ENCODE peak calls at places on chromosomes 13 and 19, in four cellular contexts. H is A549, E is upper lobe of left lung, S is heart left ventricle. V is an unnamed sample.

GRCh38 chr19:2138061-2138728 is 13.2 kb downstream of the AP3D1 start:
- DNase-seq in S (no peak), H (no peak), E (no peak), V (no peak)

GRCh38 chr13:93624371-93624777 is 397.8 kb downstream of the GPC6 start:
- DNase-seq in H (no peak), S (no peak), E (no peak), V (no peak)

GRCh38 chr13:91142572-91142971 is 204.9 kb upstream of the MIR17HG start:
- DNase-seq in H (peak; percentile 35), S (no peak), E (no peak), V (no peak)

GRCh38 chr19:55474269-55475265 is 1.9 kb upstream of the ZNF628 start:
- DNase-seq in E (no peak), H (no peak), S (no peak), V (no peak)

GRCh38 chr13:21674271-21675009 is 3.6 kb downstream of the FGF9 start:
- DNase-seq in S (peak; percentile 38), E (peak; percentile 89), H (no peak), V (no peak)

GRCh38 chr19:55206664-55207500 is 2.4 kb downstream of the PTPRH start:
- DNase-seq in S (peak; percentile 79), E (peak; percentile 84), H (peak; percentile 93), V (peak; percentile 88)

GRCh38 chr13:92716749-92717148 is 509.9 kb upstream of the GPC6 start:
- DNase-seq in S (no peak), E (no peak), H (no peak), V (no peak)

GRCh38 chr19:28170066-28170465 is 1042.9 kb downstream of the UQCRFS1 start:
- DNase-seq in H (no peak), S (no peak), E (no peak), V (no peak)

GRCh38 chr13:93552596-93552995 is 326.0 kb downstream of the GPC6 start:
- DNase-seq in H (no peak), E (no peak), S (no peak), V (no peak)

GRCh38 chr13:102846261-102847015 is 606 bp downstream of the ERCC5 start:
- DNase-seq in S (peak; percentile 29), H (peak; percentile 21), E (peak; percentile 81), V (peak; percentile 40)

GRCh38 chr13:19836472-19836871 is 27.0 kb downstream of the ZMYM5 start:
- DNase-seq in E (no peak), S (no peak), H (no peak), V (no peak)

GRCh38 chr13:84430015-84430414 is 547.7 kb upstream of the SLITRK1 start:
- DNase-seq in E (no peak), S (no peak), H (no peak), V (no peak)

GRCh38 chr13:111031531-111031961 is 83.6 kb upstream of the ARHGEF7 start:
- DNase-seq in H (no peak), E (no peak), S (no peak), V (no peak)

GRCh38 chr19:51044327-51044726 is 9.5 kb upstream of the KLK12 start:
- DNase-seq in E (no peak), H (no peak), S (no peak), V (no peak)

GRCh38 chr13:105410602-105411001 is 1124.9 kb downstream of the EFNB2 start:
- DNase-seq in H (peak; percentile 45), E (peak; percentile 88), S (peak; percentile 29), V (peak; percentile 67)

GRCh38 chr19:51341976-51342580 is at the start of gene VSIG10L:
- DNase-seq in E (no peak), H (no peak), S (no peak), V (no peak)

GRCh38 chr13:49218493-49219051 is 1.6 kb upstream of the MLNR start:
- DNase-seq in S (no peak), H (no peak), E (no peak), V (no peak)

GRCh38 chr13:49220856-49221614 is 897 bp downstream of the MLNR start:
- DNase-seq in E (peak; percentile 85), S (no peak), H (no peak), V (no peak)

GRCh38 chr13:49220035-49220855 is at the start of gene MLNR:
- DNase-seq in H (peak; percentile 68), S (no peak), E (peak; percentile 88), V (no peak)

GRCh38 chr13:49217962-49218492 is 2.1 kb upstream of the MLNR start:
- DNase-seq in S (no peak), E (no peak), H (no peak), V (no peak)

DNA sequence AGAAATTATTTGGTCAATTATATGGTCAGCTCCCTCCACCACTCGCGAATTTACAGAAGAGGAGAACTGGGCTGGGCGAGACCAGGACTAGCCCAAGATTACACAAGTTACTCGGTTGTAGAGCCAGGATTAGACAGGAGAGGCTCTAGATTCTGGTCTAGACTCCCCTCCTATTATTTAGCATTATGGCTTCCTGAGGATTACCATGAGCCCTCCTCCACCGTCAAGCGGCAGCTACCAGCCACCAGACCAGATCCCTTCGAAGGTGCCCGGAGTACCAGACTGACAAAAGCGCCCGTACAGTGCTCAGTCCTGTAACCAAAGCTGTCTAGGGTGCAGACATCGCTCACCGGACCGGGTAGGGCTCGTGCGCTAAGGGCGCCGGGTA is 497 bp upstream of the MLNR start:
- DNase-seq in E (no peak), H (no peak), S (no peak), V (no peak)
- TF ChIP-seq POLR2A in E (no peak), H (no peak), S (no peak), V (no peak)

DNA sequence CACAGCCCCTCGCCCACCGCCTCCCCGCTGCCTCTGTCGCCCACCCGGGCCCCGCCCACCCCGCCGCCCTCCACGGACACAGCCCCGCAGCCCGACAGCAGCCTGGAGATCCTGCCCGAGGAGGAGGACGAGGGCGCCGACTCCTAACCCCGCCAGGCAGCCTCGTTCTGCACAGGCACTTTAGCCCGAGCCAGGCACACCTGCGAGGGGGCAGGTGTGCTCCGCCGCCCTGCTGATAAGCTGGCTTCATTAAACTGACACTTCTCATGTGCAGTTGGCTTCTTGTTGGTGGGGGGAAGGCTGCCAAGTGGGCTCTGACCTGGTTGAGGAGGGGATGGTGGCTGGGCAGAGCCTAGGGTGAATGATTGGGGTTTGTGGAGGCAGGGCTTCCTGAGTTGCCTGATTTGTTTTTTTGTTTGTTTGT is 8.2 kb downstream of the IL4I1 start:
- DNase-seq in S (no peak), E (peak; percentile 75), H (no peak), V (no peak)
- H3K4me1 ChIP-seq in S (peaks cover 21% of the 10 kb centered on the region), E (peaks cover 10% of the 10 kb centered on the region), H (peaks cover 6% of the 10 kb centered on the region), V (peaks cover 27% of the 10 kb centered on the region)

DNA sequence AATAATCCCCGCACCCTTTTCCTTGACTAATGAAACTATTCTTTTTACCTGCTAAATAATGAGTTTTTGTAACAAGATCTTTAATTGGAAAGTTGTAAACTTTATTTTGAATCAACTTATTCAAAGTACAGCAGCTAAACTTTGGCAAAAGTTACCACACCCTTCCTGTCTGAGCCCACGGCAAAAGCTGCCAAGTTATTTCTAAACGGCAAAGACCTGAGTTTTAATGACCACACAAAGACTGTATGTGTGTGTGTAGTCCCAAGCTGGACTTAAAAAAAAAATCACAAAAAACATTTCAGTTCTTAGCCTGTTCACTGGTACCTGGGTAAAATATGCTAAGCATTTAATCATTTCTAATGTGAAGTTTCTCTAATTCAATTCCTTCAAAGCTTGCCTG is 60.7 kb downstream of the ZAR1L start:
- DNase-seq in E (no peak), S (no peak), H (no peak), V (no peak)
- H3K4me3 ChIP-seq in E (peak overlapping the region; percentile 45), S (peak overlapping the region; percentile 51), H (no peak overlapping the region), V (peak overlapping the region; percentile 25)

DNA sequence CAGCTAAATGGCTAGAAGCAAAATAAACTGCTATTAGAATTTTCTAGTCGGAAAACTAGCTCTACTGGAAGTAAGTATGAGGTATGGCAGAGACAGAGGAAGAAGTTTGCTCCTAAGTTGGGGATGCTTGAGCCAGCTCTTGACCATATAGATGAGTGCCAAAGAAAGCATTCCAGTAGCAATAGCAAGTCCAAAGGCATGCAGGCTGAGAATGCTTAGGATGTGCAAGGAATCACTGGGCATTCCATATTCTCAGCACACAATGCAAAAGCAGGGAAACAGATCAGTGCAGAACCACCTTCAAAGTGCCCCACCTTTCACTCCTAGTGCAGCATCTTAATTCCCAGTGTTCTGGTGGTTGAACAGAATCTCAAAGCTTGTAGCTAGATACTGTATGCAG is 32.9 kb downstream of the SERTM1 start:
- DNase-seq in S (no peak), H (no peak), E (no peak), V (no peak)
- TF ChIP-seq POLR2A in S (no peak), H (no peak), E (no peak), V (no peak)

DNA sequence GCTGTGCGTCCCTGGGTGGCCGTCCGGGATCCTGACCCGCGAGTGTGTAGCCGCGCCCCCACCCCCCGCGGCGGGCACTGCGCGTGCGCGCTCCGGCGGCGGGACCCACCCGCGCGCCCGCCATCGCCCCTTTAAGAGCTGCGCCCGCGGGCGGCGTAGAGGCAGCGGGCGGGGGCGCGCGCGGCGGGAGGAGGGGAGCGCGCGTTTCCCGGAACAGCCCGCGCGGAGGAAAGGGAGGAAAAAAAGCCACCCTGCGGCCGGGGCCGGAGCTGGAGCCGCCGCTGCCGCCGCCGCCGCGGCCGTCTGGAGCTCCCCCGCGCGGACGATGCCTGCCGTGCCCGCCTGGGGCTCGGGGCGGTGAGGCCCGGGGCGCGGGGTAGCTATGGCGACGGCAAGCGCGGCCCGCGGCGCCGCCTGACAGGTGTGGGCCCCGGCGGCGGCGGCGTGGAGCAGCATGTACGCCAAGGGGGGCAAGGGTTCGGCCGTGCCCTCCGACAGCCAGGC is at the start of gene SSBP4:
- DNase-seq in S (peak; percentile 84), E (peak; percentile 95), H (peak; percentile 79), V (peak; percentile 76)
- H3K4me1 ChIP-seq in S (peaks cover 90% of the 10 kb centered on the region), E (peaks cover 66% of the 10 kb centered on the region), H (peaks cover 52% of the 10 kb centered on the region), V (peaks cover 73% of the 10 kb centered on the region)

GRCh38 chr19:17686592-17687042 is 1.5 kb downstream of the UNC13A start:
- DNase-seq in S (peak; percentile 59), E (peak; percentile 86), H (peak; percentile 80), V (no peak)
- H3K4me3 ChIP-seq in S (peak overlapping the region; percentile 31), E (no peak overlapping the region), H (peak overlapping the region; percentile 50), V (no peak overlapping the region)

GRCh38 chr13:41465215-41465907 is 8.0 kb downstream of the RGCC start:
- DNase-seq in S (peak; percentile 67), H (no peak), E (no peak), V (peak; percentile 52)
- TF ChIP-seq POLR2A in S (no peak), H (no peak), E (no peak), V (no peak)

V was measured in stomach.